ENCODE peak calls at places on chromosomes 12 and 14, in four cellular contexts. Z is effector memory CD4-positive, alpha-beta T cell; X is psoas muscle; P is spleen. S is an unnamed sample.

GRCh38 chr12:116353958-116354357 is 76.5 kb upstream of the MED13L start:
- DNase-seq in X (no peak), Z (no peak), P (no peak), S (no peak)

GRCh38 chr12:3020399-3020798 is 56.8 kb upstream of the TSPAN9 start:
- DNase-seq in X (no peak), Z (no peak), P (no peak), S (no peak)

GRCh38 chr12:67977668-67978067 is 11.6 kb upstream of the IFNG-AS1 start:
- DNase-seq in Z (no peak), X (no peak), P (no peak), S (no peak)

GRCh38 chr14:38808734-38809455 is 294.1 kb downstream of the SEC23A start:
- DNase-seq in Z (no peak), P (no peak), X (no peak), S (no peak)

GRCh38 chr12:8887285-8887715 is 27.0 kb upstream of the PHC1 start:
- DNase-seq in Z (no peak), X (no peak), P (no peak), S (no peak)

GRCh38 chr12:56631790-56632700 is 1.9 kb upstream of the BAZ2A start:
- DNase-seq in P (peak), Z (peak), X (peak), S (peak)

GRCh38 chr12:4027412-4027811 is 154.2 kb upstream of the PARP11 start:
- DNase-seq in Z (peak), X (no peak), P (peak), S (peak)

GRCh38 chr12:58931518-58931917 is 11.2 kb upstream of the LRIG3 start:
- DNase-seq in Z (no peak), X (no peak), P (no peak), S (no peak)

GRCh38 chr12:124392271-124392990 is 97.5 kb downstream of the RFLNA start:
- DNase-seq in Z (no peak), P (peak), X (peak), S (no peak)

GRCh38 chr14:37167151-37168047 is 5.0 kb downstream of the SLC25A21 start:
- DNase-seq in P (no peak), X (no peak), Z (no peak), S (no peak)

GRCh38 chr14:50763386-50764007 is 67.5 kb downstream of the NIN start:
- DNase-seq in X (no peak), P (no peak), Z (no peak), S (no peak)

GRCh38 chr12:94560416-94561221 is 89.7 kb downstream of the TMCC3 start:
- DNase-seq in X (no peak), Z (no peak), P (peak), S (no peak)

GRCh38 chr12:111467862-111468245 is 62.1 kb downstream of the SH2B3 start:
- DNase-seq in Z (no peak), X (no peak), P (no peak), S (no peak)

DNA sequence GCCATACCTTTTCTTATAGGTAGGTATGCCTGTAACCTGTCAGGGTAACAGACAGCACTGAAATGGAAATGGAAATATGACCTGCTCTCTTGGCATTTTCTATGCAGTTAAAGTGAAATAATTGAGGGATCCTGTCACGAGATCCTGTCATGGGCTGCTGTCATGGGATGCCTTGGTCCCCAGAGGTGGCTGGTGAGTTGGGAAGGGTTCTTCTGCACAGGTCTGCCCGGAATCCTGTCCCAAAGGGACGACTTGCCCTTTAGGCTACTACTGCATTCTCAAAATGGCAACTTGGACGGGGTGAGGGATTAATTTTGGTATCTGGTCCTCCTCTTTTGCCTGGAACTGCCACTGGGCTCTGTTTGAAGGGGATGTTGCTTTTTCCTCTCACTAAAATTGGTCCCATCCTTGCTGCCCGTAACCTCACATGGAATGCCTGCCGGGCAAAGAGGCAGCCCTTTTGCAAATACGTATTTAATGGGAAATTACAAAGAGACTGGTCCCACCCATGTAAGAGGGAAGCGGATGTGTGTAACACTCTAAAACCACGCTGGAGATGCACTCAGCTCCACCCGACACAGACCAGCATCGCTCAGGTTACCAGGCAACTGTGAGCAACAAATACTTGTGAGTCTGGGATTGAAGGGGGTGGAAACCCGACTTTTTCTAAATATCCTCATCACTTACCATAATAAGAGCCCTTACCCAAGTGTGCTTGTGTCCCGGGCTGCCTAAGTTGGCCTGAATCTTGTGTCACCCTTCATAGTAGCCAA is 47.5 kb downstream of the ELK3 start:
- DNase-seq in X (peak), Z (peak), P (peak), S (peak)
- H3K27ac ChIP-seq in X (peak), Z (peak), P (peak), S (peak)

GRCh38 chr12:57694459-57695019 is 607 bp downstream of the OS9 start:
- DNase-seq in P (no peak), Z (peak), X (no peak), S (no peak)
- H3K27ac ChIP-seq in P (peak), Z (peak), X (peak), S (peak)

DNA sequence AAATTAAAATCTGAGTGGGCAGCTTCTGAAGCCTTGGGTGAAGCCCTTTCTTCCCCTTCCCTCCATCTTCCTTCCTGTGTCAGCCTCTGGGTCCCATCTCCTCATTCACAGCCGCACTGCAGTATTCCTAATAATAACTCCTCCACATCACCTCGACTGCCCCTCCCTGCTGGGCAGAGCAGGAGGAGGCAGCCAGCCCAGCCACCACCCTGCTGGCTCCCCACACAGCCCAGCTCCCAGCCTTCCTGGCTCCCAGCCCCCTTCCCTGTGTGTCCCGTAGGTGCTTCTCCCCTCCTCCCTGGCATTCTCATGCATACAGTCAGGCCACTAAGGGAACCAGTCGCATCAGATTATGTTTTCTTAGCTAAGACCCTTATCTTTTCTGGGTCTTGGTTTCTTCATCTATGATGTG is 3.7 kb downstream of the IFFO1 start:
- DNase-seq in Z (no peak), X (peak), P (peak), S (no peak)
- H3K27ac ChIP-seq in Z (no peak), X (peak), P (peak), S (no peak)

GRCh38 chr12:53474819-53475218 is 22.9 kb downstream of the PCBP2 start:
- DNase-seq in X (no peak), P (no peak), Z (no peak), S (no peak)
- H3K27ac ChIP-seq in X (peak), P (peak), Z (peak), S (no peak)

DNA sequence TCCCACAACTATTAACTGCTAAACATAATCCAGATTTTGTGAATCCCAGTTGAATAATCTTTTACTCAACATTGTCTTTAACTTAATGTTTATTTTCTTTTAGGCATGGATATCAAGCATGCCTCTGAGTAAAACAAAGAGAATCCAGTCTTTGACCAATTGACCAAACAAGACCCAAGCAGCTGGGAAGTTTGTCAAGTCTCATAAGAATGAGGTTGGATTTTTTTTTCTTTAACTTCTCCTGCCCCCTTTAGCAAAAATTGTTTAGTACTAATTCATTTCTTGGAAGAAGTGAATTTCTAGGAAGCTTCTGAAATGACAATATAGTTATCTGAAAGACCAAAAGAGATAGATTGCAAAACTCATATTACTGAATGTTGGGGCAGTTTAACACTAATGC is 89.9 kb downstream of the OTOGL start:
- DNase-seq in Z (no peak), P (no peak), X (no peak), S (no peak)
- H3K27ac ChIP-seq in Z (no peak), P (no peak), X (peak), S (no peak)

GRCh38 chr12:85156569-85156968 is 120.4 kb downstream of the LRRIQ1 start:
- DNase-seq in X (no peak), P (no peak), Z (no peak), S (no peak)
- H3K27ac ChIP-seq in X (no peak), P (no peak), Z (no peak), S (no peak)

GRCh38 chr12:51921017-51921725 is 13.9 kb downstream of the ACVRL1 start:
- DNase-seq in X (no peak), Z (no peak), P (no peak), S (no peak)

GRCh38 chr12:51922762-51923505 is 15.6 kb downstream of the ACVRL1 start:
- DNase-seq in X (peak), Z (no peak), P (no peak), S (no peak)

GRCh38 chr12:51923506-51924365 is 16.4 kb downstream of the ACVRL1 start:
- DNase-seq in Z (peak), P (peak), X (peak), S (peak)

GRCh38 chr12:51920046-51920445 is 12.7 kb downstream of the ACVRL1 start:
- DNase-seq in X (no peak), P (no peak), Z (no peak), S (no peak)

GRCh38 chr12:51922146-51922545 is 14.8 kb downstream of the ACVRL1 start:
- DNase-seq in X (no peak), P (no peak), Z (no peak), S (no peak)
- H3K27ac ChIP-seq in X (peak), P (peak), Z (no peak), S (no peak)

GRCh38 chr14:91893659-91894058 is 26.3 kb upstream of the TC2N start:
- DNase-seq in Z (no peak), P (no peak), X (no peak), S (no peak)
- H3K27ac ChIP-seq in Z (no peak), P (peak), X (no peak), S (no peak)

GRCh38 chr12:104220931-104221330 is 5.4 kb downstream of the TXNRD1 start:
- DNase-seq in X (no peak), Z (no peak), P (no peak), S (no peak)
- H3K27ac ChIP-seq in X (no peak), Z (no peak), P (peak), S (no peak)

S was measured in CD8-positive, alpha-beta T cell.